ENCODE peak calls at places on chromosomes 12 and 14, in ten cellular contexts. One of them, this sample, is unnamed.

GRCh38 chr12:63826002-63826585 is 18.4 kb upstream of the SRGAP1 start:
- DNase-seq in NCI-H345: no peak
- DNase-seq in GM04504: peak; percentile 40
- DNase-seq in hippocampal formation: no peak
- DNase-seq in EH: peak; percentile 70
- DNase-seq in neural progenitor cell: peak; percentile 47
- DNase-seq in AG10803: peak; percentile 74
- DNase-seq in NCI-H1436: peak; percentile 58
- DNase-seq in LoVo: peak; percentile 61
- DNase-seq in RPMI8226: peak; percentile 38
- DNase-seq in this sample: no peak

GRCh38 chr14:74275265-74275841 is 27.4 kb downstream of the ABCD4 start:
- DNase-seq in AG10803: peak; percentile 91
- DNase-seq in NCI-H1436: no peak
- DNase-seq in LoVo: no peak
- DNase-seq in NCI-H345: peak; percentile 71
- DNase-seq in EH: peak; percentile 70
- DNase-seq in RPMI8226: no peak
- DNase-seq in hippocampal formation: no peak
- DNase-seq in GM04504: peak; percentile 78
- DNase-seq in neural progenitor cell: no peak
- DNase-seq in this sample: no peak

GRCh38 chr12:82358200-82359114 is at the start of the genes CCDC59 and METTL25:
- DNase-seq in hippocampal formation: peak; percentile 98
- DNase-seq in EH: peak; percentile 98
- DNase-seq in RPMI8226: peak; percentile 97
- DNase-seq in NCI-H345: peak; percentile 98
- DNase-seq in LoVo: peak; percentile 99
- DNase-seq in neural progenitor cell: peak; percentile 98
- DNase-seq in NCI-H1436: peak; percentile 94
- DNase-seq in GM04504: peak; percentile 97
- DNase-seq in AG10803: peak; percentile 98
- DNase-seq in this sample: peak; percentile 98

GRCh38 chr12:48004039-48004940 is at the start of gene COL2A1:
- DNase-seq in RPMI8226: no peak
- DNase-seq in NCI-H1436: peak; percentile 42
- DNase-seq in hippocampal formation: no peak
- DNase-seq in LoVo: no peak
- DNase-seq in NCI-H345: no peak
- DNase-seq in neural progenitor cell: peak; percentile 92
- DNase-seq in GM04504: no peak
- DNase-seq in EH: peak; percentile 51
- DNase-seq in AG10803: peak; percentile 7
- DNase-seq in this sample: no peak

GRCh38 chr12:24955853-24956252 is 7.0 kb upstream of the BCAT1 start:
- DNase-seq in LoVo: no peak
- DNase-seq in NCI-H1436: no peak
- DNase-seq in EH: no peak
- DNase-seq in hippocampal formation: no peak
- DNase-seq in AG10803: no peak
- DNase-seq in NCI-H345: no peak
- DNase-seq in RPMI8226: no peak
- DNase-seq in neural progenitor cell: no peak
- DNase-seq in GM04504: no peak
- DNase-seq in this sample: no peak

GRCh38 chr14:99740411-99740810 is 52.8 kb upstream of the EML1 start:
- DNase-seq in LoVo: no peak
- DNase-seq in NCI-H1436: no peak
- DNase-seq in RPMI8226: no peak
- DNase-seq in EH: no peak
- DNase-seq in GM04504: no peak
- DNase-seq in AG10803: no peak
- DNase-seq in hippocampal formation: no peak
- DNase-seq in NCI-H345: no peak
- DNase-seq in neural progenitor cell: no peak
- DNase-seq in this sample: no peak

GRCh38 chr12:13680916-13681315 is 300.5 kb downstream of the GRIN2B start:
- DNase-seq in neural progenitor cell: no peak
- DNase-seq in LoVo: no peak
- DNase-seq in NCI-H345: no peak
- DNase-seq in NCI-H1436: no peak
- DNase-seq in hippocampal formation: no peak
- DNase-seq in EH: no peak
- DNase-seq in GM04504: no peak
- DNase-seq in AG10803: no peak
- DNase-seq in RPMI8226: no peak
- DNase-seq in this sample: no peak

GRCh38 chr12:25376392-25376791 is 125.7 kb upstream of the KRAS start:
- DNase-seq in AG10803: no peak
- DNase-seq in LoVo: no peak
- DNase-seq in NCI-H345: no peak
- DNase-seq in GM04504: no peak
- DNase-seq in NCI-H1436: no peak
- DNase-seq in hippocampal formation: no peak
- DNase-seq in neural progenitor cell: no peak
- DNase-seq in EH: no peak
- DNase-seq in RPMI8226: no peak
- DNase-seq in this sample: no peak

GRCh38 chr12:57166971-57167371 is 19.6 kb upstream of the LRP1-AS start:
- DNase-seq in NCI-H345: no peak
- DNase-seq in RPMI8226: peak; percentile 68
- DNase-seq in neural progenitor cell: no peak
- DNase-seq in LoVo: no peak
- DNase-seq in GM04504: no peak
- DNase-seq in hippocampal formation: no peak
- DNase-seq in EH: peak; percentile 70
- DNase-seq in AG10803: peak; percentile 59
- DNase-seq in NCI-H1436: no peak
- DNase-seq in this sample: no peak

GRCh38 chr12:52358575-52359350 is 8.5 kb downstream of the KRT85 start:
- DNase-seq in EH: peak; percentile 42
- DNase-seq in hippocampal formation: no peak
- DNase-seq in AG10803: no peak
- DNase-seq in GM04504: no peak
- DNase-seq in NCI-H1436: no peak
- DNase-seq in neural progenitor cell: no peak
- DNase-seq in NCI-H345: peak; percentile 53
- DNase-seq in LoVo: no peak
- DNase-seq in RPMI8226: no peak
- DNase-seq in this sample: peak; percentile 39

GRCh38 chr14:61956517-61956916 is 194.3 kb downstream of the SNAPC1 start:
- DNase-seq in NCI-H345: no peak
- DNase-seq in GM04504: no peak
- DNase-seq in RPMI8226: no peak
- DNase-seq in neural progenitor cell: no peak
- DNase-seq in LoVo: no peak
- DNase-seq in EH: no peak
- DNase-seq in hippocampal formation: no peak
- DNase-seq in AG10803: no peak
- DNase-seq in NCI-H1436: no peak
- DNase-seq in this sample: no peak

GRCh38 chr14:100532154-100532915 is 54.9 kb downstream of the BEGAIN start:
- DNase-seq in neural progenitor cell: no peak
- DNase-seq in LoVo: no peak
- DNase-seq in AG10803: peak; percentile 17
- DNase-seq in hippocampal formation: no peak
- DNase-seq in EH: peak; percentile 38
- DNase-seq in RPMI8226: no peak
- DNase-seq in GM04504: no peak
- DNase-seq in NCI-H345: no peak
- DNase-seq in NCI-H1436: no peak
- DNase-seq in this sample: no peak

This sample was measured in CD4-positive, CD25-positive, alpha-beta regulatory T cell.